ENCODE peak calls at places on chromosomes 1 and 21, in four cellular contexts. A, C, W and J are unnamed samples.
A peak's percentile ranks its signal among the peaks of the same experiment; 100 is the strongest.

GRCh38 chr1:3943806-3944620 is 43.9 kb upstream of the C1orf174 start:
- DNase-seq in A (no peak), C (no peak), W (no peak), J (no peak)

GRCh38 chr1:100053119-100053518 is 79.6 kb downstream of the SASS6 start:
- DNase-seq in A (no peak), C (no peak), W (no peak), J (no peak)

GRCh38 chr1:110039641-110040040 is 5.2 kb downstream of the STRIP1 start:
- DNase-seq in A (no peak), C (no peak), W (no peak), J (no peak)

GRCh38 chr1:53495608-53496345 is 36.6 kb downstream of the DMRTB1 start:
- DNase-seq in A (no peak), C (no peak), W (peak; percentile 23), J (no peak)

GRCh38 chr1:53110370-53111072 is 31.9 kb downstream of the SLC1A7 start:
- DNase-seq in A (no peak), C (no peak), W (peak; percentile 66), J (no peak)

GRCh38 chr1:164604541-164604940 is 45.6 kb downstream of the PBX1 start:
- DNase-seq in A (no peak), C (no peak), W (peak; percentile 65), J (no peak)

GRCh38 chr1:205604825-205605544 is 26.8 kb downstream of the ELK4 start:
- DNase-seq in A (no peak), C (no peak), W (no peak), J (no peak)

GRCh38 chr1:18676431-18676830 is 45.8 kb downstream of the PAX7 start:
- DNase-seq in A (no peak), C (no peak), W (no peak), J (peak; percentile 56)

GRCh38 chr1:200262326-200262965 is 147.4 kb downstream of the ZNF281 start:
- DNase-seq in A (no peak), C (no peak), W (no peak), J (peak; percentile 30)

GRCh38 chr1:54604572-54605370 is 18.6 kb downstream of the FAM151A start:
- DNase-seq in A (no peak), C (no peak), W (no peak), J (no peak)

GRCh38 chr21:44987301-44987885 is 47.6 kb downstream of the SLX9 start:
- DNase-seq in A (no peak), C (no peak), W (no peak), J (no peak)

GRCh38 chr1:34013958-34014737 is 150.3 kb downstream of the HMGB4 start:
- DNase-seq in A (peak; percentile 78), C (peak; percentile 90), W (no peak), J (peak; percentile 75)

GRCh38 chr1:22804969-22805671 is 94.5 kb downstream of the EPHB2 start:
- DNase-seq in A (no peak), C (no peak), W (no peak), J (no peak)

GRCh38 chr1:159214149-159214760 is 9.6 kb downstream of the ACKR1 start:
- DNase-seq in A (peak; percentile 55), C (peak; percentile 65), W (peak; percentile 28), J (peak; percentile 56)

GRCh38 chr1:18895317-18895716 is 7.0 kb downstream of the ALDH4A1 start:
- DNase-seq in A (no peak), C (no peak), W (no peak), J (no peak)

GRCh38 chr21:32413697-32414578 is 1.4 kb downstream of the EVA1C start:
- DNase-seq in A (no peak), C (no peak), W (no peak), J (no peak)

GRCh38 chr1:191831572-191831971 is 326.7 kb upstream of the RGS18 start:
- DNase-seq in A (no peak), C (no peak), W (no peak), J (peak; percentile 74)

GRCh38 chr1:234866007-234866866 is 256.3 kb upstream of the IRF2BP2 start:
- DNase-seq in A (no peak), C (no peak), W (peak; percentile 90), J (peak; percentile 29)

GRCh38 chr1:43299101-43299500 is 1.7 kb upstream of the TIE1 start:
- DNase-seq in A (no peak), C (no peak), W (no peak), J (no peak)

GRCh38 chr1:207077470-207078377 is 10.9 kb upstream of the C4BPB start:
- DNase-seq in A (peak; percentile 55), C (peak; percentile 69), W (peak; percentile 77), J (peak; percentile 76)

GRCh38 chr1:159932296-159933285 is 7.3 kb upstream of the TAGLN2 start:
- DNase-seq in A (no peak), C (no peak), W (peak; percentile 26), J (no peak)

GRCh38 chr1:167453156-167453555 is 65.2 kb downstream of the CD247 start:
- DNase-seq in A (no peak), C (no peak), W (no peak), J (no peak)

GRCh38 chr1:51558375-51558924 is 39.4 kb upstream of the EPS15 start:
- DNase-seq in A (peak; percentile 37), C (no peak), W (peak; percentile 47), J (peak; percentile 88)

GRCh38 chr1:191498318-191498717 is 659.9 kb upstream of the RGS18 start:
- DNase-seq in A (no peak), C (no peak), W (peak; percentile 30), J (no peak)

GRCh38 chr21:26127918-26128317 is 42.7 kb downstream of the APP start:
- DNase-seq in A (no peak), C (no peak), W (peak; percentile 69), J (no peak)

GRCh38 chr21:46098303-46099141 is 610 bp downstream of the COL6A2 start:
- DNase-seq in A (peak; percentile 49), C (peak; percentile 74), W (no peak), J (peak; percentile 30)

DNA sequence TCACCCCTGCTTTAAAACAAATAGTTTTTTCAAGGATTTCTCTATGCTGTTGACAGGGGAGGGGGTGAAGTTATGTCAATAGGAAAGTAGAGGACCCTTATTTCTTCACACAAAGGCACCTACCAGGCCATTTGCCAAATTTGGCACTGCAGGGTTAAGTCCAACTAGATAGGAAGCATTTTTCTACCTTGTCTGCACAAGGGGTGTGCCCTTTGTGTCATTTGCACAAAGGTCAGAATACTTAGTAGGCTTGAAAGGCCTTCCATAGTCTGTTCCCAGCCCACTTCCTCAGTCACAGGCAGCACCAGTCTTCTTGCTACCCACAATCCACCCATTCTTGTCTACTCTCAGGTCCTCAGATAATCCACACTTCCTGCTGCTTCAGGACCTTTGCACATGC is 7.0 kb downstream of the TACSTD2 start:
- DNase-seq in A (no peak), C (peak; percentile 7), W (no peak), J (no peak)
- H3K56ac ChIP-seq in A (no peak overlapping the region), C (no peak overlapping the region), W (no peak overlapping the region), J (no peak overlapping the region)

GRCh38 chr1:226370144-226370923 is 37.6 kb downstream of the PARP1 start:
- DNase-seq in A (no peak), C (no peak), W (no peak), J (no peak)

GRCh38 chr1:226366290-226366689 is 41.6 kb downstream of the PARP1 start:
- DNase-seq in A (no peak), C (no peak), W (peak; percentile 30), J (no peak)

GRCh38 chr1:226371049-226371694 is 36.7 kb downstream of the PARP1 start:
- DNase-seq in A (no peak), C (no peak), W (no peak), J (no peak)

GRCh38 chr1:226371866-226372490 is 35.9 kb downstream of the PARP1 start:
- DNase-seq in A (no peak), C (no peak), W (no peak), J (no peak)

GRCh38 chr1:226369110-226369509 is 38.8 kb downstream of the PARP1 start:
- DNase-seq in A (no peak), C (no peak), W (no peak), J (no peak)
- H3K4me2 ChIP-seq in A (no peak overlapping the region), C (no peak overlapping the region), W (no peak overlapping the region), J (no peak overlapping the region)

GRCh38 chr1:64601207-64601606 is 131.3 kb downstream of the CACHD1 start:
- DNase-seq in A (no peak), C (no peak), W (no peak), J (no peak)
- H4K5ac ChIP-seq in A (no peak overlapping the region), C (no peak overlapping the region), W (no peak overlapping the region), J (no peak overlapping the region)

DNA sequence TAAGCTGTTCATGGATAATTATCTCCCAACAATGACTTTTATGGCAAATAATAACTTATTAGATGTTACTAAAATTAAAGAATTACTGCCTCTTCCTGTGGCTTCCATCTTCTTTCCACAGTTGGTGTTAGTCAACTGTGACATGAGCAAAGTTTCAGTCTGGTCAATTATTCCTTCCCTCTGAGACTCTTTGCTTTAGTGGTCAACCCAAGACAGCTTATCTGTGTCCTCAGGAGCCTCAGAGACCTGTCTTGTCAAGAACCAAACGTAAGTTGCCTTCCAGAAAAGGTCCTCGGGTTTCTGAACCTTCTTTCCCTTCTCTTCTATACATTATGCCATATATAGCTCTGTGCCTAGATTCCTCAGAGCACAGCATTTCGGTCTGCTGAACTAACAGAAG is 263.2 kb upstream of the ZP4 start:
- DNase-seq in A (no peak), C (no peak), W (no peak), J (no peak)
- H3K56ac ChIP-seq in A (no peak overlapping the region), C (no peak overlapping the region), W (no peak overlapping the region), J (no peak overlapping the region)